ENCODE peak calls at places on chromosomes 1 and 21, in nine cellular contexts. One of them, this sample, is unnamed.

GRCh38 chr1:14698206-14698605 is 99.7 kb downstream of the KAZN start:
- DNase-seq in astrocyte of the spinal cord: no peak
- DNase-seq in Caco-2: no peak
- DNase-seq in psoas muscle: no peak
- DNase-seq in dorsolateral prefrontal cortex: no peak
- DNase-seq in PC-3: no peak
- DNase-seq in A549: no peak
- DNase-seq in ovary: no peak
- DNase-seq in prostate gland: no peak
- DNase-seq in this sample: no peak

GRCh38 chr1:56911098-56911497 is 54.7 kb downstream of the C8B start:
- DNase-seq in astrocyte of the spinal cord: no peak
- DNase-seq in Caco-2: peak; percentile 4
- DNase-seq in psoas muscle: no peak
- DNase-seq in dorsolateral prefrontal cortex: no peak
- DNase-seq in PC-3: peak; percentile 45
- DNase-seq in A549: no peak
- DNase-seq in ovary: no peak
- DNase-seq in prostate gland: no peak
- DNase-seq in this sample: no peak

GRCh38 chr1:50279622-50280320 is 143.5 kb downstream of the DMRTA2 start:
- DNase-seq in astrocyte of the spinal cord: peak; percentile 4
- DNase-seq in Caco-2: peak; percentile 36
- DNase-seq in psoas muscle: no peak
- DNase-seq in dorsolateral prefrontal cortex: no peak
- DNase-seq in PC-3: peak; percentile 5
- DNase-seq in A549: no peak
- DNase-seq in ovary: no peak
- DNase-seq in prostate gland: no peak
- DNase-seq in this sample: no peak

GRCh38 chr1:179816196-179816960 is 61.2 kb downstream of the TOR1AIP2 start:
- DNase-seq in astrocyte of the spinal cord: peak; percentile 45
- DNase-seq in Caco-2: no peak
- DNase-seq in psoas muscle: peak; percentile 76
- DNase-seq in dorsolateral prefrontal cortex: no peak
- DNase-seq in PC-3: no peak
- DNase-seq in A549: no peak
- DNase-seq in ovary: peak; percentile 50
- DNase-seq in prostate gland: no peak
- DNase-seq in this sample: no peak

GRCh38 chr1:156749429-156750118 is 1.9 kb downstream of the HDGF start:
- DNase-seq in astrocyte of the spinal cord: no peak
- DNase-seq in Caco-2: no peak
- DNase-seq in psoas muscle: no peak
- DNase-seq in dorsolateral prefrontal cortex: no peak
- DNase-seq in PC-3: peak; percentile 44
- DNase-seq in A549: no peak
- DNase-seq in ovary: no peak
- DNase-seq in prostate gland: no peak
- DNase-seq in this sample: no peak

GRCh38 chr21:26130249-26130896 is 40.2 kb downstream of the APP start:
- DNase-seq in astrocyte of the spinal cord: peak; percentile 51
- DNase-seq in Caco-2: no peak
- DNase-seq in psoas muscle: no peak
- DNase-seq in dorsolateral prefrontal cortex: no peak
- DNase-seq in PC-3: no peak
- DNase-seq in A549: no peak
- DNase-seq in ovary: no peak
- DNase-seq in prostate gland: no peak
- DNase-seq in this sample: no peak

GRCh38 chr1:217275617-217276398 is 355.1 kb downstream of the GPATCH2 start:
- DNase-seq in astrocyte of the spinal cord: peak; percentile 74
- DNase-seq in Caco-2: no peak
- DNase-seq in psoas muscle: no peak
- DNase-seq in dorsolateral prefrontal cortex: no peak
- DNase-seq in PC-3: peak; percentile 96
- DNase-seq in A549: no peak
- DNase-seq in ovary: no peak
- DNase-seq in prostate gland: no peak
- DNase-seq in this sample: no peak

GRCh38 chr1:154624756-154625643 is 17.0 kb upstream of the ADAR start:
- DNase-seq in astrocyte of the spinal cord: peak; percentile 79
- DNase-seq in Caco-2: no peak
- DNase-seq in psoas muscle: no peak
- DNase-seq in dorsolateral prefrontal cortex: no peak
- DNase-seq in PC-3: no peak
- DNase-seq in A549: no peak
- DNase-seq in ovary: no peak
- DNase-seq in prostate gland: no peak
- DNase-seq in this sample: no peak

GRCh38 chr1:54405894-54406293 is 300 bp downstream of the SSBP3 start:
- DNase-seq in astrocyte of the spinal cord: no peak
- DNase-seq in Caco-2: no peak
- DNase-seq in psoas muscle: no peak
- DNase-seq in dorsolateral prefrontal cortex: peak; percentile 47
- DNase-seq in PC-3: peak; percentile 17
- DNase-seq in A549: no peak
- DNase-seq in ovary: no peak
- DNase-seq in prostate gland: no peak
- DNase-seq in this sample: peak; percentile 26

GRCh38 chr1:51000160-51000559 is 30.1 kb downstream of the CDKN2C start:
- DNase-seq in astrocyte of the spinal cord: no peak
- DNase-seq in Caco-2: no peak
- DNase-seq in psoas muscle: no peak
- DNase-seq in dorsolateral prefrontal cortex: no peak
- DNase-seq in PC-3: no peak
- DNase-seq in A549: no peak
- DNase-seq in ovary: no peak
- DNase-seq in prostate gland: no peak
- DNase-seq in this sample: no peak

GRCh38 chr1:239361403-239361802 is 25.0 kb upstream of the CHRM3 start:
- DNase-seq in astrocyte of the spinal cord: peak; percentile 75
- DNase-seq in Caco-2: no peak
- DNase-seq in psoas muscle: no peak
- DNase-seq in dorsolateral prefrontal cortex: no peak
- DNase-seq in PC-3: peak; percentile 84
- DNase-seq in A549: no peak
- DNase-seq in ovary: no peak
- DNase-seq in prostate gland: no peak
- DNase-seq in this sample: no peak

GRCh38 chr1:41716188-41717130 is 202.3 kb downstream of the HIVEP3 start:
- DNase-seq in astrocyte of the spinal cord: no peak
- DNase-seq in Caco-2: no peak
- DNase-seq in psoas muscle: no peak
- DNase-seq in dorsolateral prefrontal cortex: peak; percentile 38
- DNase-seq in PC-3: no peak
- DNase-seq in A549: no peak
- DNase-seq in ovary: no peak
- DNase-seq in prostate gland: no peak
- DNase-seq in this sample: no peak

GRCh38 chr1:30133414-30134055 is 589.9 kb downstream of the MATN1 start:
- DNase-seq in astrocyte of the spinal cord: no peak
- DNase-seq in Caco-2: no peak
- DNase-seq in psoas muscle: no peak
- DNase-seq in dorsolateral prefrontal cortex: no peak
- DNase-seq in PC-3: no peak
- DNase-seq in A549: no peak
- DNase-seq in ovary: no peak
- DNase-seq in prostate gland: no peak
- DNase-seq in this sample: no peak

GRCh38 chr1:37174876-37175275 is 140.6 kb upstream of the GRIK3 start:
- DNase-seq in astrocyte of the spinal cord: no peak
- DNase-seq in Caco-2: no peak
- DNase-seq in psoas muscle: no peak
- DNase-seq in dorsolateral prefrontal cortex: no peak
- DNase-seq in PC-3: no peak
- DNase-seq in A549: no peak
- DNase-seq in ovary: no peak
- DNase-seq in prostate gland: no peak
- DNase-seq in this sample: no peak

GRCh38 chr1:183580281-183580682 is 10.0 kb downstream of the NCF2 start:
- DNase-seq in astrocyte of the spinal cord: no peak
- DNase-seq in Caco-2: peak; percentile 30
- DNase-seq in psoas muscle: no peak
- DNase-seq in dorsolateral prefrontal cortex: no peak
- DNase-seq in PC-3: peak; percentile 54
- DNase-seq in A549: peak; percentile 86
- DNase-seq in ovary: no peak
- DNase-seq in prostate gland: no peak
- DNase-seq in this sample: no peak

GRCh38 chr1:27652505-27652904 is 17.5 kb upstream of the FGR start:
- DNase-seq in astrocyte of the spinal cord: no peak
- DNase-seq in Caco-2: no peak
- DNase-seq in psoas muscle: no peak
- DNase-seq in dorsolateral prefrontal cortex: no peak
- DNase-seq in PC-3: no peak
- DNase-seq in A549: no peak
- DNase-seq in ovary: no peak
- DNase-seq in prostate gland: no peak
- DNase-seq in this sample: no peak

GRCh38 chr1:27658951-27659496 is 13.0 kb downstream of the IFI6 start:
- DNase-seq in astrocyte of the spinal cord: peak; percentile 58
- DNase-seq in Caco-2: no peak
- DNase-seq in psoas muscle: peak; percentile 65
- DNase-seq in dorsolateral prefrontal cortex: no peak
- DNase-seq in PC-3: peak; percentile 64
- DNase-seq in A549: no peak
- DNase-seq in ovary: peak; percentile 42
- DNase-seq in prostate gland: no peak
- DNase-seq in this sample: no peak

GRCh38 chr1:27655151-27655929 is 16.7 kb downstream of the IFI6 start:
- DNase-seq in astrocyte of the spinal cord: no peak
- DNase-seq in Caco-2: no peak
- DNase-seq in psoas muscle: no peak
- DNase-seq in dorsolateral prefrontal cortex: no peak
- DNase-seq in PC-3: no peak
- DNase-seq in A549: no peak
- DNase-seq in ovary: no peak
- DNase-seq in prostate gland: no peak
- DNase-seq in this sample: no peak

GRCh38 chr1:27659497-27660299 is 12.3 kb downstream of the IFI6 start:
- DNase-seq in astrocyte of the spinal cord: peak; percentile 78
- DNase-seq in Caco-2: peak; percentile 89
- DNase-seq in psoas muscle: peak; percentile 95
- DNase-seq in dorsolateral prefrontal cortex: peak; percentile 88
- DNase-seq in PC-3: peak; percentile 85
- DNase-seq in A549: peak; percentile 61
- DNase-seq in ovary: peak; percentile 94
- DNase-seq in prostate gland: peak; percentile 84
- DNase-seq in this sample: peak; percentile 86

GRCh38 chr1:27656157-27656893 is 15.7 kb downstream of the IFI6 start:
- DNase-seq in astrocyte of the spinal cord: peak; percentile 83
- DNase-seq in Caco-2: no peak
- DNase-seq in psoas muscle: peak; percentile 86
- DNase-seq in dorsolateral prefrontal cortex: no peak
- DNase-seq in PC-3: peak; percentile 52
- DNase-seq in A549: no peak
- DNase-seq in ovary: no peak
- DNase-seq in prostate gland: no peak
- DNase-seq in this sample: no peak
- TF ChIP-seq CTCF in astrocyte of the spinal cord: no peak
- TF ChIP-seq CTCF in Caco-2: no peak
- TF ChIP-seq CTCF in psoas muscle: no peak
- TF ChIP-seq CTCF in dorsolateral prefrontal cortex: no peak
- TF ChIP-seq CTCF in PC-3: no peak
- TF ChIP-seq CTCF in A549: no peak
- TF ChIP-seq CTCF in ovary: no peak
- TF ChIP-seq CTCF in prostate gland: no peak
- TF ChIP-seq CTCF in this sample: no peak

DNA sequence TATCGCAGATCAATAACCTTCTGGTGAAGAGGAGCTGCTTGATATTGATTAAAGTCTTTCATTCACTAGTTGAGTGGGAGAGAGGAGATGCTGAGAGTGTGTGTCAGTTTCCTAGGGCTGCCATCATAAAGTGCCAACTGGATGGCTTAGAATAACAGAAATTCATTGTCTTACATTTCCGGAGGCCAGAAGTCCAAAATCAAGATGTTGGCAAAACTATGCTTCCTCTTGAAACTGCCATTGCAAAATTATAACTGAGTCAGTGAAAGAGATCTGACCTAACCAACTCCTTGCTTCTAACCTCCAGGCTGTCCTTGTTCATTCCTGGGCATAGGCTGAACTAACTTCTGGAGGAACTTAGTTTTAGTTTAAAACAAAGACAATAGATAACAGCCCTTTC is 47.1 kb downstream of the PTGS2 start:
- DNase-seq in astrocyte of the spinal cord: no peak
- DNase-seq in Caco-2: no peak
- DNase-seq in psoas muscle: no peak
- DNase-seq in dorsolateral prefrontal cortex: no peak
- DNase-seq in PC-3: no peak
- DNase-seq in A549: no peak
- DNase-seq in ovary: no peak
- DNase-seq in prostate gland: no peak
- DNase-seq in this sample: no peak
- TF ChIP-seq CTCF in astrocyte of the spinal cord: no peak
- TF ChIP-seq CTCF in Caco-2: no peak
- TF ChIP-seq CTCF in psoas muscle: no peak
- TF ChIP-seq CTCF in dorsolateral prefrontal cortex: no peak
- TF ChIP-seq CTCF in PC-3: no peak
- TF ChIP-seq CTCF in A549: no peak
- TF ChIP-seq CTCF in ovary: no peak
- TF ChIP-seq CTCF in prostate gland: no peak
- TF ChIP-seq CTCF in this sample: no peak

GRCh38 chr1:247287460-247287859 is 31.6 kb downstream of the VN1R5 start:
- DNase-seq in astrocyte of the spinal cord: no peak
- DNase-seq in Caco-2: no peak
- DNase-seq in psoas muscle: no peak
- DNase-seq in dorsolateral prefrontal cortex: no peak
- DNase-seq in PC-3: peak; percentile 36
- DNase-seq in A549: no peak
- DNase-seq in ovary: no peak
- DNase-seq in prostate gland: no peak
- DNase-seq in this sample: no peak
- TF ChIP-seq CTCF in astrocyte of the spinal cord: no peak
- TF ChIP-seq CTCF in Caco-2: no peak
- TF ChIP-seq CTCF in psoas muscle: no peak
- TF ChIP-seq CTCF in dorsolateral prefrontal cortex: no peak
- TF ChIP-seq CTCF in PC-3: peak; percentile 67
- TF ChIP-seq CTCF in A549: no peak
- TF ChIP-seq CTCF in ovary: no peak
- TF ChIP-seq CTCF in prostate gland: no peak
- TF ChIP-seq CTCF in this sample: no peak

DNA sequence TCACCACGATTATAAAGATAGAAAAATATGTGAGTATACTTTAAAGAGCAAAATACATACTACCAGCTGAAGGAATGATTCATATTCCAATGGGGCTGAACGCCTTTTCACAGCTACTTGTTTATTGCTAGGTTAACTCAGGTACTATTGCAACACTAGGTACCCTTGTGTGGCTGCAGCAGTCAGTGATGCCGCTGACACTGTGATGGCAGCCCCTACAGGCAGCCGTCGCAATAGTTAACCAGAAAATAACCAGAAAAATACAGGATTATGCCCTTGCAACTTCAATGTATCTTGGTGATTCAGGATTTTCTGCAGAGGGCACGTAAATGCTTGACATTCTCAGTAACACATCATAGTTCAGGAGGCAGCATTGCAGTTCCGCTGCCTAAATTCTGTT is 1.6 kb upstream of the MARK1 start:
- DNase-seq in astrocyte of the spinal cord: no peak
- DNase-seq in Caco-2: peak; percentile 19
- DNase-seq in psoas muscle: no peak
- DNase-seq in dorsolateral prefrontal cortex: no peak
- DNase-seq in PC-3: no peak
- DNase-seq in A549: no peak
- DNase-seq in ovary: no peak
- DNase-seq in prostate gland: no peak
- DNase-seq in this sample: no peak
- TF ChIP-seq CTCF in astrocyte of the spinal cord: peak; percentile 43
- TF ChIP-seq CTCF in Caco-2: peak; percentile 47
- TF ChIP-seq CTCF in psoas muscle: no peak
- TF ChIP-seq CTCF in dorsolateral prefrontal cortex: no peak
- TF ChIP-seq CTCF in PC-3: peak; percentile 22
- TF ChIP-seq CTCF in A549: no peak
- TF ChIP-seq CTCF in ovary: no peak
- TF ChIP-seq CTCF in prostate gland: no peak
- TF ChIP-seq CTCF in this sample: no peak

This sample was measured in pancreas.